ENCODE peak calls at places on chromosome 18, in four cellular contexts. M, I, T and C are unnamed samples.

GRCh38 chr18:46623541-46623940 is 33.5 kb downstream of the LOXHD1 start:
- DNase-seq in I (peak), T (peak), M (no peak), C (peak)

GRCh38 chr18:55137602-55138001 is 178.3 kb upstream of the CCDC68 start:
- DNase-seq in T (no peak), I (no peak), M (no peak), C (no peak)

GRCh38 chr18:9417081-9417841 is 58.1 kb upstream of the RALBP1 start:
- DNase-seq in T (no peak), I (no peak), M (no peak), C (no peak)

GRCh38 chr18:42030586-42031182 is 75.7 kb downstream of the PIK3C3 start:
- DNase-seq in T (no peak), I (no peak), M (no peak), C (peak)

GRCh38 chr18:22110482-22110924 is 58.9 kb upstream of the GATA6 start:
- DNase-seq in M (no peak), T (no peak), I (no peak), C (no peak)

GRCh38 chr18:58241877-58242276 is 197.9 kb downstream of the NEDD4L start:
- DNase-seq in T (no peak), M (no peak), I (no peak), C (no peak)

GRCh38 chr18:37871583-37871982 is 306.0 kb upstream of the CELF4 start:
- DNase-seq in I (no peak), T (no peak), M (no peak), C (no peak)

GRCh38 chr18:65093341-65093740 is 657.5 kb upstream of the CDH7 start:
- DNase-seq in M (no peak), T (no peak), I (no peak), C (no peak)

GRCh38 chr18:48152549-48152948 is 222.1 kb upstream of the SMAD2 start:
- DNase-seq in T (no peak), I (no peak), M (peak), C (peak)

GRCh38 chr18:2848145-2848878 is 1.5 kb downstream of the EMILIN2 start:
- DNase-seq in M (no peak), I (no peak), T (no peak), C (no peak)

GRCh38 chr18:1002653-1003178 is 98.0 kb downstream of the ADCYAP1 start:
- DNase-seq in I (no peak), M (no peak), T (no peak), C (no peak)